ENCODE peak calls at places on chromosomes 12 and 14, in eight cellular contexts. E is psoas muscle, K is tibial artery, S is neural progenitor cell, Q is GM23338, Z is adrenal gland, J is breast epithelium, G is endodermal cell. X is an unnamed sample.
A peak's percentile ranks its signal among the peaks of the same experiment; 100 is the strongest.

GRCh38 chr12:58888131-58888783 is 32.0 kb downstream of the LRIG3 start:
- DNase-seq in E (peak; percentile 58), K (peak; percentile 72), S (no peak), Q (no peak), Z (peak; percentile 31), J (peak; percentile 63), G (no peak), X (peak; percentile 37)

GRCh38 chr12:84994436-84994835 is 41.6 kb downstream of the TSPAN19 start:
- DNase-seq in E (no peak), K (no peak), S (no peak), Q (no peak), Z (no peak), J (no peak), G (no peak), X (no peak)

GRCh38 chr12:116484807-116485206 is 74.4 kb upstream of the MAP1LC3B2 start:
- DNase-seq in E (no peak), K (no peak), S (no peak), Q (no peak), Z (no peak), J (no peak), G (no peak), X (no peak)

GRCh38 chr12:70756791-70757190 is 119.6 kb upstream of the PTPRB start:
- DNase-seq in E (no peak), K (no peak), S (no peak), Q (no peak), Z (no peak), J (no peak), G (no peak), X (no peak)

GRCh38 chr12:46657416-46658411 is 168.1 kb downstream of the SLC38A4 start:
- DNase-seq in E (no peak), K (no peak), S (no peak), Q (no peak), Z (no peak), J (no peak), G (no peak), X (no peak)

GRCh38 chr14:95577067-95577800 is 42.4 kb downstream of the GLRX5 start:
- DNase-seq in E (no peak), K (no peak), S (no peak), Q (no peak), Z (no peak), J (no peak), G (no peak), X (no peak)

GRCh38 chr14:54147285-54147684 is 190.7 kb upstream of the BMP4 start:
- DNase-seq in E (no peak), K (no peak), S (no peak), Q (no peak), Z (no peak), J (no peak), G (no peak), X (peak; percentile 45)

GRCh38 chr12:63362801-63363200 is 211.8 kb upstream of the AVPR1A start:
- DNase-seq in E (no peak), K (no peak), S (no peak), Q (no peak), Z (no peak), J (no peak), G (no peak), X (peak; percentile 27)

GRCh38 chr12:68932701-68933563 is at the start of gene CPM:
- DNase-seq in E (peak; percentile 75), K (peak; percentile 78), S (peak; percentile 86), Q (peak; percentile 72), Z (peak; percentile 67), J (peak; percentile 33), G (peak; percentile 90), X (no peak)

GRCh38 chr12:130956456-130957303 is 3.0 kb downstream of the ADGRD1 start:
- DNase-seq in E (no peak), K (no peak), S (no peak), Q (no peak), Z (no peak), J (no peak), G (no peak), X (no peak)

GRCh38 chr14:75044760-75045159 is 6.5 kb downstream of the MLH3 start:
- DNase-seq in E (no peak), K (no peak), S (no peak), Q (no peak), Z (no peak), J (no peak), G (no peak), X (no peak)

GRCh38 chr12:41998451-41998850 is 146.2 kb downstream of the GXYLT1 start:
- DNase-seq in E (no peak), K (no peak), S (no peak), Q (no peak), Z (no peak), J (no peak), G (no peak), X (no peak)

GRCh38 chr14:88630565-88630964 is 67.7 kb downstream of the ZC3H14 start:
- DNase-seq in E (no peak), K (no peak), S (no peak), Q (no peak), Z (no peak), J (no peak), G (no peak), X (no peak)

GRCh38 chr14:20632831-20633771 is 8.4 kb downstream of the OR6S1 start:
- DNase-seq in E (no peak), K (no peak), S (peak; percentile 87), Q (peak; percentile 97), Z (peak; percentile 50), J (no peak), G (peak; percentile 94), X (no peak)

GRCh38 chr12:56189336-56189917 is at the start of gene SMARCC2:
- DNase-seq in E (peak; percentile 95), K (peak; percentile 95), S (peak; percentile 97), Q (peak; percentile 93), Z (peak; percentile 88), J (peak; percentile 83), G (peak; percentile 98), X (peak; percentile 10)

GRCh38 chr12:2960432-2960956 is 1.3 kb downstream of the TEAD4 start:
- DNase-seq in E (no peak), K (no peak), S (peak; percentile 35), Q (no peak), Z (no peak), J (no peak), G (peak; percentile 78), X (no peak)

GRCh38 chr12:2963154-2963759 is 4.1 kb downstream of the TEAD4 start:
- DNase-seq in E (peak; percentile 80), K (no peak), S (peak; percentile 37), Q (peak; percentile 70), Z (no peak), J (no peak), G (peak; percentile 83), X (no peak)

GRCh38 chr12:2961705-2962104 is 2.5 kb downstream of the TEAD4 start:
- DNase-seq in E (no peak), K (no peak), S (peak; percentile 27), Q (peak; percentile 19), Z (no peak), J (no peak), G (peak; percentile 58), X (no peak)

GRCh38 chr12:2960996-2961616 is 1.9 kb downstream of the TEAD4 start:
- DNase-seq in E (no peak), K (no peak), S (no peak), Q (peak; percentile 43), Z (no peak), J (no peak), G (peak; percentile 80), X (no peak)

GRCh38 chr12:2963760-2964292 is 4.6 kb downstream of the TEAD4 start:
- DNase-seq in E (peak; percentile 57), K (no peak), S (no peak), Q (peak; percentile 81), Z (peak; percentile 59), J (no peak), G (peak; percentile 93), X (no peak)
- H3K27ac ChIP-seq in E (peak overlapping the region; percentile 85), K (no peak overlapping the region), S (no peak overlapping the region), Q (peak overlapping the region; percentile 99), Z (no peak overlapping the region), J (peak overlapping the region; percentile 63), G (no peak overlapping the region), X (no peak overlapping the region)

DNA sequence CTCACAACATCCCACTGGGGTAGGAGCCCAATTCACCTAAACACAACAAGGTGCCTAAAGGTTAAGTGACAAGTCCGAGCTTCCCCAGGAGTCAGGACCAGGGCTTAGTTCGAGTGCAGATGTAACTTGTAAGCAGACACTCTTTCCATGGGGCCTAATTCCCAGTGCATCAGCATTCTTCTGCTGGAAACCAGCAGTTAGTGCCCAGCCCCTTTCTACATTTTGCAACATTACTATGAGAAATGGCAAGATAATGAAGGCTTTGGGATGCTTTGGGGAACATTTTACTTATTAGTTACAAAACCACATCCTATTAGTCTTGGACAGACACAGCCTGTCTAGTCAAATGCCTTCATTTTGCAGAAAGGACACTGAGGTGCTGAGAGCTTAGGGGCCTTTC is 179.8 kb downstream of the CALM1 start:
- DNase-seq in E (no peak), K (no peak), S (no peak), Q (no peak), Z (no peak), J (no peak), G (no peak), X (no peak)
- H3K27ac ChIP-seq in E (peak overlapping the region; percentile 18), K (no peak overlapping the region), S (no peak overlapping the region), Q (no peak overlapping the region), Z (no peak overlapping the region), J (no peak overlapping the region), G (no peak overlapping the region), X (no peak overlapping the region)

GRCh38 chr14:106291626-106292025 is 765.2 kb downstream of the TMEM121 start:
- DNase-seq in E (no peak), K (no peak), S (no peak), Q (no peak), Z (no peak), J (no peak), G (no peak), X (no peak)
- H3K27ac ChIP-seq in E (no peak overlapping the region), K (no peak overlapping the region), S (no peak overlapping the region), Q (no peak overlapping the region), Z (no peak overlapping the region), J (no peak overlapping the region), G (no peak overlapping the region), X (no peak overlapping the region)

GRCh38 chr14:91060472-91061308 is at the start of gene RPS6KA5:
- DNase-seq in E (peak; percentile 100), K (peak; percentile 100), S (peak; percentile 100), Q (peak; percentile 100), Z (peak; percentile 100), J (peak; percentile 100), G (peak; percentile 100), X (peak; percentile 100)

GRCh38 chr14:91062600-91062999 is 2.2 kb upstream of the RPS6KA5 start:
- DNase-seq in E (no peak), K (no peak), S (no peak), Q (no peak), Z (no peak), J (no peak), G (no peak), X (no peak)

GRCh38 chr14:91061309-91061887 is 957 bp upstream of the RPS6KA5 start:
- DNase-seq in E (no peak), K (no peak), S (no peak), Q (no peak), Z (no peak), J (no peak), G (no peak), X (no peak)

GRCh38 chr14:91065266-91065665 is 4.8 kb upstream of the RPS6KA5 start:
- DNase-seq in E (no peak), K (no peak), S (no peak), Q (no peak), Z (no peak), J (peak; percentile 60), G (no peak), X (no peak)

DNA sequence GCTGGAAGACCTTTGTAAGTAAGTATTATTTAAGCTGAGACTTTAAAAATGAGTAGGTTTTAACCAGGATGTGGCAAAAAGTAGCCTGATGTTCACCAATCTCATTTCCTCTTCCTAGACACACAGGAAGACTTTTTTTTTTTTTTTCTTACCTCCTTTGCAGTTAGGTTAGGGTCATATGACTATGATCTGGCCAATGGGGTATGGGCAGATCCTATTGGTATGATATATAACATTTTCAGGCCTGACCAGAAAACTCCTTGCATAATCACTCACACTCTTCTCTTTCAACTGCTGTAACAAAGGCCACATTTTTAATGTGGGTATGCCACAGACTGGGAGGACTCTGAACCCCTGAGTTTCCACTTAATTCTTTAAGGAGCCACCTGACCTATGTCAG is 2.7 kb upstream of the RPS6KA5 start:
- DNase-seq in E (no peak), K (no peak), S (no peak), Q (no peak), Z (no peak), J (no peak), G (no peak), X (no peak)
- H3K27ac ChIP-seq in E (no peak overlapping the region), K (no peak overlapping the region), S (no peak overlapping the region), Q (no peak overlapping the region), Z (no peak overlapping the region), J (peak overlapping the region; percentile 21), G (no peak overlapping the region), X (no peak overlapping the region)

X was measured in epithelial cell of prostate.